ENCODE peak calls at places on chromosomes 12 and 14, in six cellular contexts. R, V, C, B, S and Y are unnamed samples.

GRCh38 chr12:12716845-12717585 is at the start of gene CDKN1B:
- DNase-seq in R (peak), V (peak), C (peak), B (peak), S (peak), Y (peak)

GRCh38 chr12:118060301-118061010 is 523 bp downstream of the WSB2 start:
- DNase-seq in R (no peak), V (no peak), C (no peak), B (no peak), S (peak), Y (peak)

GRCh38 chr12:122851820-122852219 is 16.6 kb downstream of the HIP1R start:
- DNase-seq in R (no peak), V (peak), C (no peak), B (no peak), S (no peak), Y (peak)

GRCh38 chr12:104370989-104371870 is 67.7 kb downstream of the EID3 start:
- DNase-seq in R (peak), V (peak), C (no peak), B (peak), S (no peak), Y (no peak)

GRCh38 chr14:72792051-72792788 is 101.7 kb downstream of the DPF3 start:
- DNase-seq in R (no peak), V (no peak), C (peak), B (peak), S (no peak), Y (peak)

GRCh38 chr14:63938198-63939005 is 85.6 kb downstream of the SYNE2 start:
- DNase-seq in R (peak), V (peak), C (no peak), B (no peak), S (no peak), Y (peak)

GRCh38 chr12:118315821-118316220 is 56.9 kb downstream of the TAOK3 start:
- DNase-seq in R (no peak), V (no peak), C (no peak), B (no peak), S (no peak), Y (no peak)

GRCh38 chr12:6767592-6768384 is 1.6 kb downstream of the PTMS start:
- DNase-seq in R (no peak), V (peak), C (no peak), B (no peak), S (no peak), Y (peak)

GRCh38 chr12:78240827-78241226 is 410.1 kb downstream of the NAV3 start:
- DNase-seq in R (peak), V (no peak), C (no peak), B (no peak), S (no peak), Y (no peak)

GRCh38 chr12:14903386-14904098 is 17.9 kb upstream of the MGP start:
- DNase-seq in R (no peak), V (no peak), C (no peak), B (no peak), S (no peak), Y (no peak)

GRCh38 chr12:103548622-103549601 is 38.2 kb upstream of the STAB2 start:
- DNase-seq in R (peak), V (peak), C (peak), B (peak), S (peak), Y (peak)

GRCh38 chr12:61220337-61220736 is 1039.9 kb upstream of the USP15 start:
- DNase-seq in R (no peak), V (no peak), C (no peak), B (no peak), S (no peak), Y (no peak)

GRCh38 chr12:52050771-52051541 is at the start of gene NR4A1:
- DNase-seq in R (peak), V (peak), C (peak), B (peak), S (peak), Y (peak)

GRCh38 chr14:92443741-92444140 is 69.8 kb upstream of the RIN3 start:
- DNase-seq in R (no peak), V (no peak), C (no peak), B (no peak), S (no peak), Y (no peak)

GRCh38 chr14:24325963-24326362 is 8.9 kb downstream of the ADCY4 start:
- DNase-seq in R (no peak), V (no peak), C (no peak), B (no peak), S (no peak), Y (no peak)

GRCh38 chr14:32824195-32824594 is 114.5 kb upstream of the NPAS3 start:
- DNase-seq in R (no peak), V (no peak), C (no peak), B (no peak), S (no peak), Y (no peak)

GRCh38 chr12:49261726-49262125 is 3.2 kb upstream of the TUBA1C start:
- DNase-seq in R (no peak), V (peak), C (no peak), B (no peak), S (no peak), Y (no peak)

DNA sequence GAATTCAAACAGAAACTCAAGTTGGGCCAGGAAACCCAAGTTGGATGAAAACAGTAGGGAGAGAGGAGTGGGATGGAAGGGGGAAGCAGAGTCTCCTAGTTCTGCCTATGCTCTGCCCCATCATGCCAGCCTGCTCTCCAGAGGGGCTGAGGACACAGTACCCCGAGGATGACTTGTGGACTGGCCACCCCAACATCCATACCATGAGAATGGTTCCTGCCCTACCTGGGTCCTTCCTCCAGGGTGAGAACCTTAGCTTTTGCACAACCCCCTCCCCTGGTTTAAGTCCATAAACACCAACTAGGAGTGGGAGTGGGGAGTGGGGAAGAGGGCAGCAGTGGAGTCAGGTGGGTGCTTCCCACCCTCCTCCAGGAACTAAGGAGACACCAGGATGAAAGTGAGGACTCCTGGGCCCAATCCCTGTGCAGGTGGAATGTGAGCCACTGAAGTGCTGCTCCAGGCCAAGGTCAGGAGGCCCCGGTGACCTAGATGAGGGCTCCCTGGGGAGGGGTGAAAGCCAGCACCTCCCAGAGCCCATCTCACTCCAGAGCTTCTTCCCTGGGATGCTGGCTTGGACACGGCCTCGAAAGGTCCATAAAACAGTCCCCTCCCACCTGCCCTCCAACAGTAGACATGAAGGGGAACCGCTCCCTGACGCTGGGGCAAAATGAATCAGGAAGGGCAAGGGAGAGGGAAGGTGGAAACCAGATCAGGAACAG is 6.6 kb downstream of the ZNF385A start:
- DNase-seq in R (no peak), V (no peak), C (no peak), B (no peak), S (no peak), Y (no peak)
- H3K4me3 ChIP-seq in R (no peak), V (no peak), C (peak), B (no peak), S (peak), Y (no peak)

GRCh38 chr14:49769171-49769570 is 1.2 kb downstream of the KLHDC2 start:
- DNase-seq in R (no peak), V (peak), C (no peak), B (no peak), S (no peak), Y (no peak)

GRCh38 chr14:49769581-49770211 is 1.7 kb downstream of the KLHDC2 start:
- DNase-seq in R (no peak), V (no peak), C (no peak), B (no peak), S (no peak), Y (no peak)

GRCh38 chr14:49766839-49767238 is 1.1 kb upstream of the KLHDC2 start:
- DNase-seq in R (no peak), V (no peak), C (peak), B (peak), S (no peak), Y (no peak)

GRCh38 chr14:49767473-49768300 is at the start of gene KLHDC2:
- DNase-seq in R (peak), V (peak), C (peak), B (peak), S (peak), Y (peak)

GRCh38 chr14:49768301-49769121 is 558 bp downstream of the KLHDC2 start:
- DNase-seq in R (peak), V (peak), C (peak), B (peak), S (peak), Y (peak)
- H2BK5ac ChIP-seq in R (peak), V (peak), C (peak), B (peak), S (peak), Y (peak)

GRCh38 chr12:43210437-43211197 is 341.4 kb downstream of the ADAMTS20 start:
- DNase-seq in R (no peak), V (peak), C (no peak), B (no peak), S (no peak), Y (peak)

GRCh38 chr12:43221216-43221615 is 330.8 kb downstream of the ADAMTS20 start:
- DNase-seq in R (no peak), V (no peak), C (no peak), B (peak), S (no peak), Y (no peak)

DNA sequence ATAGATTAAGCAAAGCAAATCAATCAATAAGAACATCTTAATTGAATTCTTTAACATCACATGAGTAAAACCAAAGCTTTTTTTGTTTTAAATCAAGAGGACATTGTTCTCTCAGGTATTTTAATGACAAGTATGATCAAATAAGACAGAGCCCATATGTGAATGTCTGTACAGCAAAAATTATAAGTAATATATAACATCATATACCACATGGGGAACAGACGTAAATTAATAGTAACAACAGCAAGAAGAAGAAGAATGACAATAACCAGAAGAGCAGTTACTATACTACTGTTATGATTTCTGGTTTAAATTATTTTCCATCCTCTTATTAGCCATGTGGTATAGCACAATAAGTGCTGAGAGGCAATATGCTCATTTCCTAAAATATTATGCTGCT is 335.5 kb downstream of the ADAMTS20 start:
- DNase-seq in R (no peak), V (no peak), C (no peak), B (no peak), S (no peak), Y (no peak)
- H3K4me3 ChIP-seq in R (no peak), V (no peak), C (no peak), B (no peak), S (no peak), Y (no peak)

DNA sequence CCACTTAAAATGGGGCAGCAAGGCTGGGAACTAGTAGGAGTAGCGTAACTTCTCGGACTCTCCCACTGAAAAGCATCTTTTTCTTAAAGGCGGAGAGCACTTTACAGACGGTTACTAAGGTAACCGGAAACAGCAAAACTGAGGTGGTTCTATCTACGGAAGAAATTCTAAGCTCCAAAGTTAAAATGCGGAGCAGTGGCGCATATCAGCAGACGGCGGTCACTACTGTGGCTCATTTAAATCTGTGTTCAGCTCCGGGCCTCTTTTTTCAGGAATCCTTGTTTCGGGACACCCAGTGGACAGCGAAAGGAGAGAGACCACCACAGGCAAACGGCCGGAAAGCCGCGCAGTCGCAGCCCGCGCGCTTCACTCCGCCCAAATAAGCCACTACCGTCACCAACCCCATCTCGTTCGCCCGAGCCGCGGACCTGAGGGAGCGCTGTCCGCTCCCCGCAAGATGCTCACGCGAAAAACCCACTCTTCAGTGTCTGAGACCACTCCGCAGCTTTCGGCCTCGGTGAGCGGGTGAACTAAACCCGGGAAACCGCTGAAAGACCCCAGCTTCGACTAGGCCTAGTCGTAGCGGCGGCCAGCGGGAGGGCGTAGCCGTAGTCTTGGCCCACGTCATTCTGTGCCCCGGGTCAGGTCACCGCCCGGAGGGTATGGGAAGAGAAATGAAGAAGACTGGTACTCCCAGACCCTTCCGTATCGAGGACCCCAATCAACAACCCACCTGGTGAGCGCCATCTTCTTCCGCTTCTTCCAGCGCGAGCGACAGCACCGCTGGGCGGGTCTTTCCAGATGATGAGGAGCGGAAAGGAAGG is at the start of gene SNW1:
- DNase-seq in R (peak), V (peak), C (peak), B (peak), S (peak), Y (peak)
- H2BK5ac ChIP-seq in R (peak), V (peak), C (peak), B (peak), S (peak), Y (no peak)

DNA sequence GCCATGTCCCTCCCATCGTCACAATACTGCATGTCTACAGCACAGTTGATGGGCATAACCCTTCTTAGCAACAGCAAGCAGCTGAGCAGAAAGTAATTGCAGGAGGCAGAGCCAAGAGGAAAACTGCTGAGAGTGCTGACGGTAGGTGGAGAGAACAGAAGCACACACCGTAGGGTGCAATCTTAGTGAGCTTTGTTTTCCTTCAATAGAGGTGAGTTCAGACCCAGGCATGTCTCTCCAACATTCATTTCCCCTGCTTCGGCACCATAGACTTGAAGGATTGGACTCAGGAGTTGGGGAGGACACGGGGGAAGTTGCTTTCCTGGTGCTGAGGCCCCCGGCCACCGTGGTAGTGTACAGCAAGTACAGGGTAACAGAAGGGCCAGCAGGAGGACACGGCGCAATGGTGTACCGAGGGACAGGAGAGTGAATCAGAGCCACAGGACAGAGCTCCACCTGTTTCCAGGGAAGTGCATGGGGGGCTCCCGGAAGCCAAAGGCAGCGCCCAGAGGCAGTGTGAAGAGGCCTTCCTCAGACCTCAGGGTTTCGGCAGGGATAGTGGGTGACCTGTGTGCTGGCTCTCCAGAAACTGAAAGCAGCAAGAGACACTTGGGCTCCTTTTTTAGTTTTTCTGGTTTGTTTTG is 36.3 kb upstream of the SINHCAF start:
- DNase-seq in R (peak), V (no peak), C (peak), B (peak), S (peak), Y (no peak)
- H3K4me3 ChIP-seq in R (peak), V (no peak), C (no peak), B (no peak), S (peak), Y (no peak)

GRCh38 chr12:10613334-10614055 is at the start of gene MAGOHB:
- DNase-seq in R (peak), V (peak), C (peak), B (peak), S (peak), Y (peak)
- H2BK5ac ChIP-seq in R (peak), V (peak), C (no peak), B (peak), S (peak), Y (no peak)